ENCODE peak calls at places on chromosomes 2 and 18, in nine cellular contexts. G is CD8-positive, alpha-beta T cell; E is T follicular helper cell; H is effector memory CD4-positive, alpha-beta T cell; S is natural killer cell treated with Interleukin-12 subunit alpha and Interleukin-12 subunit beta and Interleukin-15 and Interleukin-18, amount 100 ng/mL, for 72 hours; Q is neural crest cell; A is activated T-helper 1 cell treated with Interleukin-2 at 50 U/mL for 16 hours; R is mucosa of descending colon; M is NCI-H2081 treated with DMSO at 0.1 percent for 48 hours. B is an unnamed sample.

GRCh38 chr2:104854507-104855173 is 725 bp downstream of the POU3F3 start:
- DNase-seq in E (no peak), M (no peak), Q (no peak), S (no peak), H (no peak), A (no peak), G (no peak), R (no peak), B (peak)

GRCh38 chr2:241390301-241391206 is 34.5 kb downstream of the FARP2 start:
- DNase-seq in S (no peak), H (no peak), R (no peak), Q (no peak), M (no peak), E (no peak), G (no peak), A (no peak), B (no peak)

GRCh38 chr2:119083416-119083815 is 75.1 kb downstream of the C1QL2 start:
- DNase-seq in R (no peak), A (no peak), G (no peak), E (no peak), S (no peak), H (no peak), M (no peak), Q (no peak), B (no peak)

GRCh38 chr2:238376884-238377391 is 49.8 kb upstream of the ASB1 start:
- DNase-seq in Q (no peak), G (no peak), E (no peak), S (no peak), H (no peak), R (no peak), M (no peak), A (no peak), B (no peak)

GRCh38 chr18:28963481-28963880 is 786.6 kb upstream of the CDH2 start:
- DNase-seq in A (no peak), H (no peak), S (no peak), R (no peak), G (no peak), M (no peak), Q (no peak), E (no peak), B (no peak)

GRCh38 chr18:26215247-26215970 is 10.8 kb upstream of the TAF4B start:
- DNase-seq in M (no peak), G (peak), A (peak), R (no peak), H (no peak), S (no peak), Q (no peak), E (peak), B (no peak)

GRCh38 chr2:7748717-7749415 is 831.7 kb downstream of the RNF144A start:
- DNase-seq in R (no peak), Q (no peak), A (no peak), H (peak), E (no peak), S (peak), M (no peak), G (no peak), B (no peak)

GRCh38 chr2:213065583-213066444 is 85.6 kb downstream of the IKZF2 start:
- DNase-seq in G (no peak), S (no peak), M (no peak), H (no peak), A (no peak), Q (peak), E (no peak), R (no peak), B (no peak)

GRCh38 chr2:118223487-118224136 is 135.3 kb downstream of the INSIG2 start:
- DNase-seq in G (no peak), A (no peak), E (no peak), S (no peak), Q (peak), R (no peak), H (no peak), M (no peak), B (no peak)

GRCh38 chr2:191178806-191179514 is 28.2 kb upstream of the STAT4 start:
- DNase-seq in A (no peak), S (no peak), M (no peak), H (no peak), E (no peak), Q (no peak), G (no peak), R (no peak), B (no peak)

GRCh38 chr2:200362202-200362917 is 55.9 kb downstream of the SPATS2L start:
- DNase-seq in H (no peak), S (no peak), A (no peak), R (no peak), G (no peak), Q (no peak), M (no peak), E (no peak), B (no peak)

GRCh38 chr2:240997141-240997855 is 1.1 kb upstream of the SNED1 start:
- DNase-seq in Q (no peak), A (no peak), M (no peak), R (peak), E (no peak), S (no peak), G (no peak), H (no peak), B (no peak)

GRCh38 chr2:240983361-240983995 is 14.9 kb upstream of the SNED1 start:
- DNase-seq in M (no peak), H (no peak), A (peak), G (peak), Q (no peak), E (no peak), S (peak), R (peak), B (peak)

GRCh38 chr2:235026137-235026536 is 74.3 kb downstream of the SH3BP4 start:
- DNase-seq in Q (no peak), E (no peak), R (no peak), G (no peak), A (no peak), S (no peak), M (no peak), H (no peak), B (no peak)

GRCh38 chr2:155485141-155485842 is 786.8 kb downstream of the KCNJ3 start:
- DNase-seq in H (no peak), R (no peak), S (no peak), G (no peak), M (no peak), E (no peak), A (no peak), Q (no peak), B (peak)

GRCh38 chr2:234137400-234138014 is 87.0 kb downstream of the SPP2 start:
- DNase-seq in S (no peak), G (no peak), R (no peak), E (no peak), H (no peak), M (no peak), Q (no peak), A (no peak), B (no peak)

GRCh38 chr2:236180831-236181453 is 12.8 kb upstream of the GBX2 start:
- DNase-seq in M (peak), R (no peak), H (no peak), S (no peak), E (no peak), Q (peak), G (no peak), A (no peak), B (peak)

GRCh38 chr18:68429809-68430208 is 285.1 kb downstream of the TMX3 start:
- DNase-seq in Q (no peak), H (no peak), S (no peak), R (no peak), M (no peak), G (no peak), A (no peak), E (no peak), B (no peak)

GRCh38 chr2:69628325-69629038 is 15.1 kb downstream of the AAK1 start:
- DNase-seq in E (no peak), A (no peak), S (no peak), H (no peak), R (no peak), M (no peak), G (no peak), Q (no peak), B (no peak)

GRCh38 chr2:38553554-38553953 is 49.2 kb downstream of the HNRNPLL start:
- DNase-seq in H (no peak), A (no peak), R (no peak), E (no peak), G (no peak), S (no peak), M (no peak), Q (no peak), B (no peak)

GRCh38 chr2:100274566-100275199 is 47.6 kb downstream of the LONRF2 start:
- DNase-seq in Q (no peak), H (no peak), G (no peak), R (no peak), S (no peak), M (no peak), A (no peak), E (no peak), B (no peak)

GRCh38 chr2:68319397-68320117 is at the start of gene CNRIP1:
- DNase-seq in R (peak), S (no peak), E (no peak), Q (peak), H (no peak), M (no peak), A (no peak), G (no peak), B (peak)

GRCh38 chr2:157473585-157473984 is 29.7 kb upstream of the CYTIP start:
- DNase-seq in Q (no peak), R (no peak), G (no peak), A (no peak), H (no peak), M (no peak), S (no peak), E (no peak), B (no peak)

GRCh38 chr18:80140455-80140985 is 31.5 kb downstream of the ADNP2 start:
- DNase-seq in R (no peak), M (no peak), H (no peak), A (no peak), Q (no peak), S (no peak), G (no peak), E (no peak), B (no peak)

GRCh38 chr2:234300932-234301823 is 195.7 kb downstream of the ARL4C start:
- DNase-seq in H (no peak), E (no peak), G (no peak), A (no peak), R (no peak), M (no peak), S (peak), Q (no peak), B (no peak)

GRCh38 chr2:177733-178132 is 86.1 kb downstream of the SH3YL1 start:
- DNase-seq in H (no peak), G (no peak), S (no peak), R (no peak), E (no peak), M (no peak), A (no peak), Q (no peak), B (no peak)

GRCh38 chr2:154614906-154615305 is 83.6 kb upstream of the KCNJ3 start:
- DNase-seq in A (no peak), G (no peak), M (no peak), E (no peak), Q (no peak), S (no peak), H (no peak), R (no peak), B (no peak)

GRCh38 chr2:85775406-85776381 is 21.9 kb downstream of the ATOH8 start:
- DNase-seq in S (no peak), G (no peak), R (no peak), E (no peak), A (no peak), M (no peak), Q (no peak), H (no peak), B (no peak)

GRCh38 chr18:22398464-22398863 is 19.3 kb downstream of the CTAGE1 start:
- DNase-seq in R (no peak), E (no peak), M (no peak), G (no peak), S (no peak), A (no peak), Q (no peak), H (no peak), B (no peak)

GRCh38 chr2:172606285-172606684 is 50.4 kb downstream of the PDK1 start:
- DNase-seq in R (no peak), S (no peak), H (no peak), A (no peak), E (no peak), G (no peak), Q (no peak), M (no peak), B (no peak)

GRCh38 chr18:56402872-56403516 is 235.4 kb downstream of the TXNL1 start:
- DNase-seq in S (no peak), M (no peak), G (no peak), A (no peak), H (no peak), Q (no peak), R (no peak), E (no peak), B (no peak)

GRCh38 chr18:32209685-32210445 is 20.0 kb downstream of the MEP1B start:
- DNase-seq in E (no peak), A (no peak), H (no peak), S (no peak), Q (no peak), M (no peak), R (no peak), G (no peak), B (no peak)

GRCh38 chr2:41928593-41928992 is 119.2 kb upstream of the PKDCC start:
- DNase-seq in M (no peak), H (no peak), G (no peak), E (no peak), A (no peak), Q (no peak), R (no peak), S (no peak), B (no peak)

GRCh38 chr2:58032016-58032750 is 14.4 kb upstream of the VRK2 start:
- DNase-seq in H (no peak), R (no peak), E (no peak), M (no peak), G (no peak), S (no peak), A (no peak), Q (no peak), B (no peak)

GRCh38 chr18:6629635-6630140 is 99.8 kb upstream of the ARHGAP28 start:
- DNase-seq in G (no peak), Q (no peak), E (no peak), A (no peak), R (no peak), H (no peak), S (no peak), M (no peak), B (no peak)

GRCh38 chr2:71612581-71613520 is 159.5 kb downstream of the DYSF start:
- DNase-seq in A (no peak), M (no peak), S (no peak), G (no peak), R (no peak), Q (no peak), E (no peak), H (no peak), B (peak)